ENCODE peak calls at places on chromosomes 11 and 22, in five cellular contexts. One of them, this sample, is unnamed.

GRCh38 chr11:117818036-117818858 is 6.3 kb downstream of the FXYD2 start:
- DNase-seq in PC-3: peak; percentile 48
- DNase-seq in kidney: peak; percentile 84
- DNase-seq in IMR-90: peak; percentile 56
- DNase-seq in fibroblast of lung: peak; percentile 43
- DNase-seq in this sample: no peak

GRCh38 chr22:42376721-42377177 is 55.5 kb downstream of the NFAM1 start:
- DNase-seq in IMR-90: peak; percentile 19
- DNase-seq in PC-3: no peak
- DNase-seq in fibroblast of lung: peak; percentile 20
- DNase-seq in kidney: peak; percentile 91
- DNase-seq in this sample: peak; percentile 88

GRCh38 chr22:19509923-19510322 is 14.3 kb downstream of the CLDN5 start:
- DNase-seq in kidney: no peak
- DNase-seq in fibroblast of lung: no peak
- DNase-seq in IMR-90: no peak
- DNase-seq in PC-3: no peak
- DNase-seq in this sample: no peak

GRCh38 chr11:94132152-94132558 is 3.5 kb downstream of the PANX1 start:
- DNase-seq in PC-3: peak; percentile 90
- DNase-seq in IMR-90: peak; percentile 94
- DNase-seq in fibroblast of lung: peak; percentile 91
- DNase-seq in kidney: no peak
- DNase-seq in this sample: peak; percentile 34

GRCh38 chr11:120564573-120565301 is 53.2 kb downstream of the GRIK4 start:
- DNase-seq in kidney: peak; percentile 84
- DNase-seq in PC-3: no peak
- DNase-seq in IMR-90: peak; percentile 75
- DNase-seq in fibroblast of lung: peak; percentile 72
- DNase-seq in this sample: peak; percentile 80

GRCh38 chr11:120645639-120646038 is 134.1 kb downstream of the GRIK4 start:
- DNase-seq in PC-3: no peak
- DNase-seq in fibroblast of lung: no peak
- DNase-seq in IMR-90: no peak
- DNase-seq in kidney: no peak
- DNase-seq in this sample: peak; percentile 97

GRCh38 chr11:94171693-94172440 is 43.2 kb downstream of the PANX1 start:
- DNase-seq in fibroblast of lung: no peak
- DNase-seq in IMR-90: peak; percentile 50
- DNase-seq in PC-3: peak; percentile 60
- DNase-seq in kidney: no peak
- DNase-seq in this sample: peak; percentile 91

GRCh38 chr11:68337399-68337835 is 25.0 kb downstream of the LRP5 start:
- DNase-seq in IMR-90: no peak
- DNase-seq in PC-3: no peak
- DNase-seq in kidney: no peak
- DNase-seq in fibroblast of lung: no peak
- DNase-seq in this sample: no peak

GRCh38 chr11:36296925-36297604 is 977 bp downstream of the PRR5L start:
- DNase-seq in fibroblast of lung: peak; percentile 22
- DNase-seq in PC-3: no peak
- DNase-seq in IMR-90: peak; percentile 61
- DNase-seq in kidney: no peak
- DNase-seq in this sample: no peak

GRCh38 chr11:116610190-116610589 is 162.6 kb downstream of the BUD13 start:
- DNase-seq in IMR-90: no peak
- DNase-seq in kidney: no peak
- DNase-seq in PC-3: no peak
- DNase-seq in fibroblast of lung: no peak
- DNase-seq in this sample: peak; percentile 33

GRCh38 chr11:10413268-10413667 is 41.8 kb upstream of the AMPD3 start:
- DNase-seq in PC-3: peak; percentile 62
- DNase-seq in IMR-90: peak; percentile 22
- DNase-seq in kidney: no peak
- DNase-seq in fibroblast of lung: no peak
- DNase-seq in this sample: no peak

GRCh38 chr22:39522567-39523300 is 2.4 kb downstream of the ATF4 start:
- DNase-seq in kidney: peak; percentile 42
- DNase-seq in IMR-90: peak; percentile 66
- DNase-seq in fibroblast of lung: peak; percentile 67
- DNase-seq in PC-3: peak; percentile 50
- DNase-seq in this sample: no peak

GRCh38 chr22:35540600-35541253 is at the start of gene RASD2:
- DNase-seq in fibroblast of lung: no peak
- DNase-seq in kidney: no peak
- DNase-seq in PC-3: peak; percentile 20
- DNase-seq in IMR-90: peak; percentile 19
- DNase-seq in this sample: peak; percentile 78

GRCh38 chr11:96287796-96288439 is 55.1 kb downstream of the MAML2 start:
- DNase-seq in PC-3: peak; percentile 68
- DNase-seq in fibroblast of lung: peak; percentile 45
- DNase-seq in IMR-90: peak; percentile 62
- DNase-seq in kidney: no peak
- DNase-seq in this sample: no peak

GRCh38 chr22:30609260-30610185 is 2.5 kb downstream of the TCN2 start:
- DNase-seq in PC-3: peak; percentile 78
- DNase-seq in kidney: no peak
- DNase-seq in IMR-90: peak; percentile 86
- DNase-seq in fibroblast of lung: peak; percentile 78
- DNase-seq in this sample: peak; percentile 66

GRCh38 chr11:299951-300735 is 817 bp upstream of the IFITM5 start:
- DNase-seq in fibroblast of lung: no peak
- DNase-seq in IMR-90: peak; percentile 28
- DNase-seq in PC-3: no peak
- DNase-seq in kidney: peak; percentile 81
- DNase-seq in this sample: peak; percentile 75

GRCh38 chr11:116335891-116336290 is 436.9 kb downstream of the BUD13 start:
- DNase-seq in IMR-90: no peak
- DNase-seq in PC-3: no peak
- DNase-seq in kidney: no peak
- DNase-seq in fibroblast of lung: no peak
- DNase-seq in this sample: peak; percentile 15

GRCh38 chr22:50008151-50009040 is 4.2 kb downstream of the IL17REL start:
- DNase-seq in kidney: no peak
- DNase-seq in PC-3: peak; percentile 57
- DNase-seq in IMR-90: no peak
- DNase-seq in fibroblast of lung: no peak
- DNase-seq in this sample: peak; percentile 39

GRCh38 chr22:40637181-40638150 is 947 bp upstream of the MRTFA start:
- DNase-seq in fibroblast of lung: no peak
- DNase-seq in IMR-90: no peak
- DNase-seq in kidney: no peak
- DNase-seq in PC-3: peak; percentile 7
- DNase-seq in this sample: peak; percentile 48

GRCh38 chr22:27801616-27802388 is at the start of gene MN1:
- DNase-seq in PC-3: no peak
- DNase-seq in IMR-90: peak; percentile 35
- DNase-seq in kidney: peak; percentile 80
- DNase-seq in fibroblast of lung: peak; percentile 66
- DNase-seq in this sample: peak; percentile 90

GRCh38 chr11:36376888-36377758 is 81.0 kb downstream of the PRR5L start:
- DNase-seq in kidney: peak; percentile 84
- DNase-seq in IMR-90: peak; percentile 28
- DNase-seq in PC-3: no peak
- DNase-seq in fibroblast of lung: peak; percentile 63
- DNase-seq in this sample: peak; percentile 90

GRCh38 chr11:11261629-11262028 is 91.4 kb downstream of the CSNK2A3 start:
- DNase-seq in PC-3: no peak
- DNase-seq in kidney: no peak
- DNase-seq in IMR-90: no peak
- DNase-seq in fibroblast of lung: no peak
- DNase-seq in this sample: peak; percentile 43

GRCh38 chr22:19646383-19646782 is 67.9 kb upstream of the SEPTIN5 start:
- DNase-seq in fibroblast of lung: no peak
- DNase-seq in IMR-90: no peak
- DNase-seq in PC-3: no peak
- DNase-seq in kidney: no peak
- DNase-seq in this sample: peak; percentile 19

GRCh38 chr11:134947556-134947955 is 535.5 kb upstream of the B3GAT1 start:
- DNase-seq in IMR-90: no peak
- DNase-seq in PC-3: no peak
- DNase-seq in kidney: no peak
- DNase-seq in fibroblast of lung: no peak
- DNase-seq in this sample: no peak

GRCh38 chr11:67281552-67282150 is 7.5 kb upstream of the ANKRD13D start:
- DNase-seq in IMR-90: no peak
- DNase-seq in fibroblast of lung: no peak
- DNase-seq in kidney: peak; percentile 53
- DNase-seq in PC-3: no peak
- DNase-seq in this sample: no peak

GRCh38 chr22:41038732-41039131 is 53.7 kb upstream of the EP300 start:
- DNase-seq in kidney: peak; percentile 1
- DNase-seq in PC-3: no peak
- DNase-seq in fibroblast of lung: no peak
- DNase-seq in IMR-90: no peak
- DNase-seq in this sample: no peak

GRCh38 chr11:60078742-60079141 is 9.7 kb upstream of the MS4A2 start:
- DNase-seq in kidney: no peak
- DNase-seq in PC-3: no peak
- DNase-seq in fibroblast of lung: no peak
- DNase-seq in IMR-90: no peak
- DNase-seq in this sample: no peak

GRCh38 chr11:108431997-108432396 is 35.3 kb downstream of the C11orf65 start:
- DNase-seq in kidney: no peak
- DNase-seq in PC-3: no peak
- DNase-seq in fibroblast of lung: no peak
- DNase-seq in IMR-90: no peak
- DNase-seq in this sample: no peak

GRCh38 chr11:106503901-106504300 is 426.4 kb downstream of the AASDHPPT start:
- DNase-seq in fibroblast of lung: peak; percentile 79
- DNase-seq in PC-3: no peak
- DNase-seq in kidney: no peak
- DNase-seq in IMR-90: no peak
- DNase-seq in this sample: no peak

DNA sequence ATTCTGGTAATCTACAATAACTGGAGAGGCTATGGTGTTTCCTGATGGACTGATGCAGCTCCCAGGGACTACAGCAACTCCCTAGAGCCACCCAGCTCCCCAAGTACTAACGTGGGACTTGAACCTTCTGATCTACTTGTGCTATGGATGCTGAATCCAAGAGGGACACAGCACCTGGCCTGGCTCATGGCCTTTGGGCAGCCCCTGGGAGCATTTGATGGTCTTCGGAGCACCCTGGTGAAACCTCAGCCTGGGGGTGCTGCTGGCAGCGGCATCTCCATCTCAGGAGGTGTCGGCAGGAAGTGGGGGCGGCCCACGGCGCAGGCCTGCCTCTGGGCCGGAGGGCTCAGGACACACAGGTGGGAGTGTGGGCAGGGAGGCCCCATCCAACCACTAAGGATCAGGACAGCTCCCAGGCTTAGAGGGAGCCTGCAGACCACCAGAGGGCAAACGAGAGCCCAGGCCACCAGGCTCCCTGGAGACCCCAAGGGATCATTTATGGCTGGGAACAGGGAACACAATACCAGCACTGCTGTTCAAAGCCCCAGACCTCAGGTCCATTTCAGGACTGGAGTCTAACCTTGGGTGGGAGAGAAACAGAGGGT is 8.7 kb downstream of the EHD1 start:
- DNase-seq in fibroblast of lung: no peak
- DNase-seq in PC-3: no peak
- DNase-seq in IMR-90: no peak
- DNase-seq in kidney: no peak
- DNase-seq in this sample: peak; percentile 73
- H3K9ac ChIP-seq in fibroblast of lung: peak overlapping the region; percentile 48
- H3K9ac ChIP-seq in PC-3: peak overlapping the region; percentile 32
- H3K9ac ChIP-seq in IMR-90: peak overlapping the region; percentile 8
- H3K9ac ChIP-seq in kidney: no peak overlapping the region
- H3K9ac ChIP-seq in this sample: no peak overlapping the region

GRCh38 chr11:76772100-76772782 is 10.9 kb upstream of the TSKU start:
- DNase-seq in fibroblast of lung: no peak
- DNase-seq in kidney: no peak
- DNase-seq in PC-3: no peak
- DNase-seq in IMR-90: peak; percentile 50
- DNase-seq in this sample: no peak

GRCh38 chr11:76771446-76772099 is 11.6 kb upstream of the TSKU start:
- DNase-seq in IMR-90: no peak
- DNase-seq in fibroblast of lung: no peak
- DNase-seq in kidney: no peak
- DNase-seq in PC-3: no peak
- DNase-seq in this sample: no peak

GRCh38 chr11:76769071-76769560 is 14.0 kb upstream of the TSKU start:
- DNase-seq in fibroblast of lung: peak; percentile 74
- DNase-seq in IMR-90: peak; percentile 61
- DNase-seq in kidney: no peak
- DNase-seq in PC-3: no peak
- DNase-seq in this sample: peak; percentile 85

GRCh38 chr11:76769645-76770586 is 13.2 kb upstream of the TSKU start:
- DNase-seq in IMR-90: peak; percentile 72
- DNase-seq in PC-3: peak; percentile 55
- DNase-seq in fibroblast of lung: peak; percentile 69
- DNase-seq in kidney: peak; percentile 82
- DNase-seq in this sample: peak; percentile 86

DNA sequence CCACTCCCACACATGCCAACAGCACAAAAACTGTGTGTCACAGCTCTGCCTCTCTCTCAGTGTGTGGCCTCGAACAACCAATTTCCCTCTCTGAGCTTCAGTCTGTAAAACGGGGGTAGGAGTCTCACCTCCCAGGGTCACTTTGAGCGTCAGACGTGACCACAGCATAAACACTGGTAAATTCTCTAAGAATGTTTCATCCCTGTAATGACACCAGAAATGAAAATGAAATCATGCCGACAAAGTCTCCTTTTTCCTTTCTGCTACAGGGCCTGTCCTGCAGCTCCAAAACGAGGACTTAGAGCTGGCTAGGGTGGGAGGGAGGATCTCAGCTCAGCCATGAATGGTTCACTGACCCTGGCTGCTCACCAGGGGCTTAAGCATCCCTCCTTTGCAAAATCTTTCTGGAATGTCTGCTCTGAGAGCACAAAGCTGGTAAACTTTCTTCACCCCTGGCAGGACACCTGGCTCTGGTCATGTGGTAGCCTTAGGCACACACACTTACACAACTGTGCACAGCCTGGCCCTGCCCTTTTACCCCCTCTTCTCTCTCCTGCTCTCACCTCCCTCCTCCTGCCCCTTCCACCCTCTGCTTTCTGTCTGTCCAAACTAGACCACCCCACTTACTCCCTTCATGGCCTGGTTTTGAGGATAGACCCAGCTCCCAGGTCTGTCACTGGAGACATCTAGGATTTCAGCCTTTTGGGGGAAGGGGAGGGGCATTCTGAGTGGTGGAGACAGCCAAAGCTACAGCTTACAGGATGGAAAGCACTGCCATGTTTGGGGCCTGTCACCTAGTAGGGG is 12.3 kb upstream of the TSKU start:
- DNase-seq in kidney: no peak
- DNase-seq in fibroblast of lung: peak; percentile 98
- DNase-seq in IMR-90: peak; percentile 99
- DNase-seq in PC-3: peak; percentile 92
- DNase-seq in this sample: peak; percentile 81
- H3K9ac ChIP-seq in kidney: no peak overlapping the region
- H3K9ac ChIP-seq in fibroblast of lung: no peak overlapping the region
- H3K9ac ChIP-seq in IMR-90: peak overlapping the region; percentile 8
- H3K9ac ChIP-seq in PC-3: peak overlapping the region; percentile 67
- H3K9ac ChIP-seq in this sample: peak overlapping the region; percentile 62

GRCh38 chr11:14873632-14874031 is 18.4 kb downstream of the CYP2R1 start:
- DNase-seq in fibroblast of lung: no peak
- DNase-seq in IMR-90: no peak
- DNase-seq in PC-3: no peak
- DNase-seq in kidney: no peak
- DNase-seq in this sample: no peak
- H3K9ac ChIP-seq in fibroblast of lung: no peak overlapping the region
- H3K9ac ChIP-seq in IMR-90: no peak overlapping the region
- H3K9ac ChIP-seq in PC-3: no peak overlapping the region
- H3K9ac ChIP-seq in kidney: no peak overlapping the region
- H3K9ac ChIP-seq in this sample: no peak overlapping the region

GRCh38 chr22:48443680-48444079 is 1384.0 kb downstream of the BRD1 start:
- DNase-seq in IMR-90: no peak
- DNase-seq in kidney: peak; percentile 26
- DNase-seq in PC-3: no peak
- DNase-seq in fibroblast of lung: no peak
- DNase-seq in this sample: no peak
- H3K9ac ChIP-seq in IMR-90: no peak overlapping the region
- H3K9ac ChIP-seq in kidney: no peak overlapping the region
- H3K9ac ChIP-seq in PC-3: no peak overlapping the region
- H3K9ac ChIP-seq in fibroblast of lung: no peak overlapping the region
- H3K9ac ChIP-seq in this sample: no peak overlapping the region